ENCODE peak calls at places on chromosomes 13 and 19, in five cellular contexts. P, V, B, S and U are unnamed samples.

GRCh38 chr13:21176982-21177284 is 475 bp downstream of the MRPL57 start:
- DNase-seq in P (no peak), S (no peak), B (no peak), V (no peak), U (no peak)

GRCh38 chr19:1950640-1951039 is 9.7 kb downstream of the CSNK1G2 start:
- DNase-seq in B (no peak), S (no peak), V (no peak), P (no peak), U (no peak)

GRCh38 chr13:79245937-79246574 is 160.0 kb downstream of the RBM26 start:
- DNase-seq in B (no peak), S (no peak), P (no peak), V (no peak), U (no peak)

GRCh38 chr19:17847538-17848366 is at the start of gene JAK3:
- DNase-seq in B (peak; percentile 89), P (no peak), S (peak; percentile 78), V (no peak), U (no peak)

GRCh38 chr19:11633223-11633622 is 35.9 kb downstream of the ZNF627 start:
- DNase-seq in P (no peak), B (no peak), V (no peak), S (no peak), U (no peak)

GRCh38 chr19:35714601-35715354 is 3.0 kb upstream of the KMT2B start:
- DNase-seq in S (no peak), V (no peak), B (no peak), P (no peak), U (no peak)

GRCh38 chr19:10193666-10194499 is 870 bp downstream of the DNMT1 start:
- DNase-seq in B (peak; percentile 46), P (no peak), V (no peak), S (peak; percentile 10), U (peak; percentile 58)

GRCh38 chr19:31730270-31730669 is 381.0 kb upstream of the TSHZ3 start:
- DNase-seq in P (peak; percentile 27), B (no peak), V (no peak), S (no peak), U (no peak)

GRCh38 chr19:30393046-30393445 is 20.9 kb downstream of the ZNF536 start:
- DNase-seq in V (no peak), S (no peak), P (no peak), B (no peak), U (no peak)

GRCh38 chr13:28794370-28794769 is 25.8 kb upstream of the MTUS2 start:
- DNase-seq in P (no peak), B (no peak), S (no peak), V (no peak), U (no peak)

GRCh38 chr13:111183959-111184684 is 69.0 kb downstream of the ARHGEF7 start:
- DNase-seq in P (no peak), V (no peak), S (no peak), B (no peak), U (no peak)
- H3K4me3 ChIP-seq in P (no peak overlapping the region), V (no peak overlapping the region), S (no peak overlapping the region), B (no peak overlapping the region), U (no peak overlapping the region)

GRCh38 chr13:54312885-54313284 is 1284.3 kb downstream of the OLFM4 start:
- DNase-seq in V (no peak), P (no peak), S (no peak), B (no peak), U (no peak)

DNA sequence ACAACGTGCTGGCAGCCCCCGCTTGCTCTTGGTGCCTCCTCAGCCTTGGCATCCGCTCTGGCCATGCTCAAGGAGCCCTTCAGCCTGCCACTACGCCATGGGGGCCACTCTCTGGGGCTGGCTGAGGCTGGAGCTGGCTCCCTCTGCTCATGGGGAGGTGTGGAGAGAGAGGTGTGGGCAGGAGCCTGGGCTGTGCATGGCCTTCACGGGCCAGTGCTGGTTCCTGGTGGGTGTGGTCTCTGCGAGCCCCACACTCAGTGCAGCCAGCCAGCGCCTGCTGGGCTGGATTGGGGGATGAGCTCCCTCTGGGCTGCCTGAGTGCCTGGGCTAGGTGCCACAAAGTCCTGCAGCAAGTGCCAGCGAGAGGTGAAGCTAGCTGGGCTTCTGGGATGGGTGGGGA is 1289.1 kb downstream of the OLFM4 start:
- DNase-seq in B (no peak), P (no peak), S (no peak), V (no peak), U (no peak)
- H3K9me3 ChIP-seq in B (peaks cover 3% of the 10 kb centered on the region), P (peaks cover 4% of the 10 kb centered on the region), S (no peaks in the 10 kb centered on the region), V (peaks cover 7% of the 10 kb centered on the region), U (no peaks in the 10 kb centered on the region)

DNA sequence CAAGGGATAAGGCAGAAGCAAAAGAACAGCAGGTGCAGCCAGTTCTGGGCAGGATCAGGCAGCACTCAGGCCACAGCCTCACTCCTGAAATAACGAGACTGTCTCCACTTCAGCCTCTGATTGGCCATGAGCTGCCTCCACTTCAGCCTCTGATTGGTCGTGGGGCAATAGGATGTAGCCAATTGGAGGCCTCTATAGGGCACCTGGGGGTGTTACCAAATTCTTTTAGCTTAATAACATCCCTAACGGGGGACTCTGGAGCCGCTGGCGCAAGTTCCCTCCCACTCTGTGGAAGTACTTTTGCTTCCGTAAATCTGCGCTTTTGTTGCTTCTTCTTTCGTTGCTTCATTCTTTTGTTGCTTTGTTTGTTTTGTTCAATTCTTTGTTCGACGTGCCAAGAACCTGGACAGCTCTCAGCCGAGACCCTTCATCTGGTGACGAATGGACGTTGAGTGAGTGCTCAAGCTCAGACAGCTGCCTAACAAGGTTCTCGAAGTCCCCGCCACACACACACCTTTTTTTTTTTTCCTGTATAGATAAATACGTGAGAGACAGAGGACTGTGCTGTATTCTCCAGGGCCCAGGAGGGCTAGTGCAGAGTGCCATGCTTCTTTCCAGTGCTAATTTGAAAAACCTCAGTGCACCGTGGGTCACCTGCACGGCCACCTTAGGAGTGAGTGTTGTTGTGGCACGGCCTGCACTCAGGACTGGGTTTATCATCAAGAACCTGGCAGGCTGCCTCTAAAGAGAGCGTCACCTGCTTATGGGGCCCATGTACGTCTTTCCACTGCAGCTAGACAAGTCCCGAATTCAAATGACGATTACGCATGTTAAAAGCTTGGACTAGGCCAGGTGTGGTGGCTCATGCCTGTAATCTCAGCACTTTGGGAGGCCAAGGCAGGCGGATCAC is 32.0 kb upstream of the TUBGCP3 start:
- DNase-seq in V (peak; percentile 38), B (no peak), S (no peak), P (peak; percentile 76), U (peak; percentile 50)
- H3K4me3 ChIP-seq in V (no peak overlapping the region), B (no peak overlapping the region), S (no peak overlapping the region), P (no peak overlapping the region), U (no peak overlapping the region)

DNA sequence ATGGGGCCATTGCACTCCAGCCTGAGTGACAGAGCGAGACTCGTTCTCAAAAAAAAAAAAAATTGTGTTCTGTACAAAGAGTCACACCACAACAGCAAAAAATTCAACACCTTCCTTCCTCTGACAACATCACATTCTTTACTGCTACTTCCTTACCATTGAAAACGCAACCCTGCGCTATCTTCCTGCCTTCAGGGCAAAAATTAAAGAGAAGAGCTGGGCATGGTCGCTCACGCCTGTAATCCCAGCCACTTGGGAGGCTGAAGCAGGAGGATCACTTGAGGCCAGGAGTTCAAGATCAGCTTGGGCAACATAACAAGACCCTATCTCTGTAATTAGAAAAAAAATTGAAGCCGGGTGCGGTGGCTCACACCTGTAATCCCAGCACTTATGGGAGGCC is 9.4 kb upstream of the ZNF444 start:
- DNase-seq in S (no peak), V (no peak), P (no peak), B (no peak), U (no peak)
- H3K9me3 ChIP-seq in S (no peaks in the 10 kb centered on the region), V (no peaks in the 10 kb centered on the region), P (peaks cover 3% of the 10 kb centered on the region), B (no peaks in the 10 kb centered on the region), U (no peaks in the 10 kb centered on the region)

GRCh38 chr13:48304132-48304876 is 753 bp downstream of the RB1 start:
- DNase-seq in V (no peak), S (peak; percentile 57), P (no peak), B (peak; percentile 78), U (peak; percentile 49)

GRCh38 chr13:48299591-48299990 is 4.0 kb upstream of the RB1 start:
- DNase-seq in P (no peak), V (no peak), B (no peak), S (no peak), U (no peak)

GRCh38 chr13:48303331-48304131 is at the start of gene RB1:
- DNase-seq in V (peak; percentile 70), P (peak; percentile 92), B (peak; percentile 97), S (peak; percentile 94), U (peak; percentile 84)

GRCh38 chr13:48297131-48297786 is 6.3 kb upstream of the RB1 start:
- DNase-seq in S (no peak), P (no peak), V (no peak), B (no peak), U (no peak)

DNA sequence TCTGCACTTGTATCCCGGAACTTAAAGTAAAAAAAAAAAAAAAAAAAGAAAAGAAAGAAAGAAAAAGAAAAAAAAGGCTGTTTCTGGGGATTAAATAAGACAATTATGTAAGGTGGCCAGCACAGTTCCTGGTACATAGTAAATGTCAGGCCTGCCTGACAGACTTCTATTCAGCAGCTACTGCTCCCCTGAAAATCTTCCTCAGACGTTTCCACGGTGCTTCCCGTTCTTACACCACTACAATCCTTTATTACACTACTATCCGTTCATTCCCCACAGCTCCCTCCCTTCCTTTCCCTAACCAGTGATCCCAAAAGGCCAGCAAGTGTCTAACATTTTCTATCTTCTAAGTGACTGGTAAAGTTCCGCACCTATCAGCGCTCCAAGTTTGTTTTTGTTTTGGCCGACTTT is 626 bp upstream of the RB1 start:
- DNase-seq in S (no peak), P (no peak), V (peak; percentile 18), B (no peak), U (no peak)
- H3K4me3 ChIP-seq in S (peak overlapping the region; percentile 93), P (peak overlapping the region; percentile 98), V (peak overlapping the region; percentile 73), B (peak overlapping the region; percentile 96), U (peak overlapping the region; percentile 92)

GRCh38 chr19:27772059-27772458 is 1440.9 kb downstream of the UQCRFS1 start:
- DNase-seq in B (no peak), V (no peak), S (no peak), P (no peak), U (no peak)
- H3K9me3 ChIP-seq in B (no peaks in the 10 kb centered on the region), V (peaks cover 17% of the 10 kb centered on the region), S (peaks cover 35% of the 10 kb centered on the region), P (peaks cover 49% of the 10 kb centered on the region), U (peaks cover 18% of the 10 kb centered on the region)

DNA sequence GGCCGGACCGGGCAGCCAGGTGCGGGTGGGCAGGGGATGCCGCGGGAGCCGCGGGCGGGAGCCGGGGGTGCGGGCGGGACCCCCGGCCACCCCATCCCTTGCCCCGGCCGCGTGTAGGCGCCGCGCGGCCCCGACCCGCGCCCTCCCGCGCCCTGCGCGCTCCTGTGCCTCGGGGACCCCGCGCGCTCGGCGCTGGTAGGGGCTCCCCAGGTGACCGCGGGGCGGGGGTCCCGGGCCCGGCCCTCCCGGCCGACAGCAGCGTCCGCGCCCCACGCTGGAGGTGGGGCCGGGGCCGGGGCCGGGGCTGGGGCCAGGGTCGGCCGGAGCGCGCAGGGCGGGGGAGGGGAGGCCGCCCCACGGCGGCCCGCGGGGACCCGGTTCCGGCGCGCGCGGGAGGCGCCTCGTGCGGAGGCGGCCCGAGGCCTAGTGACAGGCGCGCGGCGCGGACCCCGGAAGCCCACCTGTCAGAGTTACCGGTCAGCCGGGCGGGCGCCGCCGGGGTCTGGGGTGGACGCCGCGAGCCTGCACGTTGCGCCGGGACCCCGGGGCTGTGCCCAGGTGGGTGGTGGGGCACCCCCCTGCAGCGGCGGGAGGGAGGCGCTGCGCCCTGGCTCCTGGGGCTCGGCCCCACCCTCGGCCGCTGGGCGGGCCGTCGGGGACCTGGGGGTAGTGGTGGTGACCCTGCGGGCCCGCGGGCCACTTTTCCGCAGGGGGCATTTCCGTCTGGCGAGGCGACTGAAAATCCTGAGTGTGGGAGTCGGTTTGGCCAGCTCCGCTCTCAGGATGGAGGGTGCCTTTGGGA is 518 bp downstream of the TFDP1 start:
- DNase-seq in B (peak; percentile 37), P (peak; percentile 10), V (no peak), S (peak; percentile 17), U (no peak)
- H3K4me3 ChIP-seq in B (peak overlapping the region; percentile 84), P (peak overlapping the region; percentile 63), V (peak overlapping the region; percentile 71), S (peak overlapping the region; percentile 47), U (peak overlapping the region; percentile 73)

GRCh38 chr19:45218887-45219780 is 26.1 kb downstream of the EXOC3L2 start:
- DNase-seq in V (no peak), B (peak; percentile 12), S (no peak), P (no peak), U (no peak)
- H3K9me3 ChIP-seq in V (no peaks in the 10 kb centered on the region), B (no peaks in the 10 kb centered on the region), S (no peaks in the 10 kb centered on the region), P (no peaks in the 10 kb centered on the region), U (no peaks in the 10 kb centered on the region)